ENCODE peak calls at places on chromosomes 1 and 21, in nine cellular contexts. W is ascending aorta; X is SHP77; H is GM12891; Y is AG09309; G is activated gamma-delta T cell; B is activated B cell treated with CpG ODN at 0.5 μM for 24 hours; M is EH; Q is stimulated activated CD8-positive, alpha-beta memory T cell treated with anti-CD3 and anti-CD28 coated beads, Interleukin-4, amount 100 ng/mL, for 4 hours. E is an unnamed sample.
A peak's percentile ranks its signal among the peaks of the same experiment; 100 is the strongest.

GRCh38 chr1:119068427-119068826 is 72.0 kb downstream of the WARS2 start:
- DNase-seq in G (no peak), X (no peak), Q (no peak), W (no peak), Y (no peak), B (no peak), H (no peak), M (peak; percentile 28), E (no peak)

GRCh38 chr1:29651684-29652665 is 415.7 kb downstream of the PTPRU start:
- DNase-seq in Y (no peak), W (no peak), X (no peak), G (no peak), H (no peak), Q (no peak), B (no peak), M (no peak), E (no peak)

GRCh38 chr1:22131875-22132486 is 10.9 kb downstream of the WNT4 start:
- DNase-seq in Y (no peak), M (no peak), G (no peak), W (no peak), H (peak; percentile 94), B (peak; percentile 66), X (peak; percentile 15), Q (peak; percentile 18), E (no peak)

GRCh38 chr1:202247837-202248795 is 54.5 kb downstream of the LGR6 start:
- DNase-seq in Q (no peak), M (no peak), G (no peak), X (no peak), W (no peak), H (no peak), B (no peak), Y (no peak), E (no peak)

GRCh38 chr1:100478816-100479215 is 59.1 kb upstream of the GPR88 start:
- DNase-seq in G (no peak), W (no peak), H (no peak), X (no peak), B (no peak), Y (no peak), Q (no peak), M (no peak), E (no peak)

GRCh38 chr1:64669098-64669675 is 75.7 kb upstream of the RAVER2 start:
- DNase-seq in G (no peak), M (no peak), X (no peak), B (no peak), W (no peak), Q (no peak), H (no peak), Y (no peak), E (peak; percentile 10)

GRCh38 chr1:12052008-12052573 is 11.0 kb upstream of the TNFRSF8 start:
- DNase-seq in H (peak; percentile 70), G (no peak), Y (peak; percentile 48), M (peak; percentile 88), Q (no peak), X (no peak), W (peak; percentile 45), B (peak; percentile 45), E (peak; percentile 83)

GRCh38 chr1:59415876-59416275 is 119.0 kb downstream of the FGGY start:
- DNase-seq in H (no peak), Q (no peak), X (no peak), B (no peak), W (no peak), G (no peak), M (peak; percentile 88), Y (no peak), E (peak; percentile 40)

GRCh38 chr1:165356876-165357275 is 361 bp upstream of the LMX1A start:
- DNase-seq in M (no peak), H (no peak), B (no peak), Q (no peak), X (no peak), G (no peak), Y (no peak), W (no peak), E (no peak)

GRCh38 chr1:86430376-86430775 is 6.4 kb downstream of the CLCA2 start:
- DNase-seq in B (no peak), Y (no peak), G (no peak), W (no peak), X (no peak), M (peak; percentile 16), H (no peak), Q (no peak), E (no peak)

GRCh38 chr21:31198575-31198974 is 145.5 kb downstream of the TIAM1 start:
- DNase-seq in Q (no peak), Y (no peak), B (no peak), M (peak; percentile 39), H (no peak), X (peak; percentile 25), G (no peak), W (no peak), E (peak; percentile 62)

GRCh38 chr1:157025856-157026255 is 19.7 kb downstream of the ARHGEF11 start:
- DNase-seq in Y (peak; percentile 23), H (no peak), W (no peak), X (no peak), B (no peak), M (no peak), G (no peak), Q (no peak), E (peak; percentile 43)

GRCh38 chr1:47893412-47893811 is 103.8 kb downstream of the TRABD2B start:
- DNase-seq in H (no peak), X (no peak), Q (no peak), W (no peak), B (no peak), Y (no peak), M (no peak), G (no peak), E (no peak)

GRCh38 chr1:25569599-25570458 is 26.4 kb downstream of the LDLRAP1 start:
- DNase-seq in H (no peak), M (no peak), B (no peak), Y (no peak), Q (no peak), X (peak; percentile 88), G (no peak), W (no peak), E (no peak)

GRCh38 chr1:26022994-26023393 is 1.4 kb downstream of the EXTL1 start:
- DNase-seq in X (no peak), M (no peak), W (no peak), B (no peak), Y (no peak), G (no peak), Q (no peak), H (no peak), E (no peak)

GRCh38 chr1:37723390-37724078 is 31.2 kb downstream of the CDCA8 start:
- DNase-seq in G (no peak), M (no peak), X (no peak), W (no peak), B (no peak), Y (no peak), Q (no peak), H (no peak), E (no peak)

GRCh38 chr1:109263597-109264378 is 14.4 kb downstream of the CELSR2 start:
- DNase-seq in B (peak; percentile 63), X (peak; percentile 89), W (peak; percentile 34), H (peak; percentile 82), Q (peak; percentile 54), G (peak; percentile 38), M (peak; percentile 85), Y (no peak), E (peak; percentile 79)

GRCh38 chr1:13899856-13900255 is 199.9 kb downstream of the PRDM2 start:
- DNase-seq in B (no peak), M (no peak), G (no peak), X (no peak), W (no peak), Y (peak; percentile 65), Q (no peak), H (no peak), E (no peak)

GRCh38 chr1:196445775-196446174 is 162.5 kb downstream of the KCNT2 start:
- DNase-seq in B (no peak), W (no peak), M (no peak), Q (no peak), G (no peak), X (no peak), Y (no peak), H (no peak), E (no peak)

GRCh38 chr1:66729130-66729922 is 22.9 kb upstream of the DYNLT5 start:
- DNase-seq in B (no peak), Y (no peak), X (no peak), H (no peak), G (no peak), M (peak; percentile 27), W (no peak), Q (no peak), E (no peak)

GRCh38 chr1:201593200-201593828 is 54.4 kb downstream of the NAV1 start:
- DNase-seq in M (peak; percentile 100), X (peak; percentile 27), Y (peak; percentile 99), W (no peak), H (no peak), Q (no peak), G (no peak), B (no peak), E (peak; percentile 97)

GRCh38 chr1:6347641-6348487 is 45.7 kb downstream of the ACOT7 start:
- DNase-seq in B (peak; percentile 45), H (peak; percentile 67), G (no peak), W (no peak), Q (peak; percentile 44), Y (no peak), X (peak; percentile 24), M (peak; percentile 33), E (peak; percentile 19)

GRCh38 chr21:35783686-35784085 is 276.6 kb downstream of the SETD4 start:
- DNase-seq in H (no peak), W (no peak), G (no peak), Y (no peak), B (no peak), Q (no peak), X (no peak), M (no peak), E (no peak)

GRCh38 chr1:31592132-31592531 is 15.8 kb downstream of the TINAGL1 start:
- DNase-seq in G (no peak), Y (no peak), B (no peak), M (no peak), W (no peak), H (no peak), X (no peak), Q (no peak), E (no peak)

GRCh38 chr1:203899869-203900714 is 38.7 kb downstream of the SNRPE start:
- DNase-seq in Y (no peak), X (no peak), G (no peak), M (no peak), W (no peak), B (no peak), H (no peak), Q (no peak), E (no peak)

GRCh38 chr1:179080866-179081695 is 789 bp upstream of the TOR3A start:
- DNase-seq in M (no peak), W (no peak), G (no peak), H (no peak), Y (no peak), B (peak; percentile 61), Q (no peak), X (no peak), E (no peak)

GRCh38 chr1:169484683-169485426 is 889 bp downstream of the SLC19A2 start:
- DNase-seq in G (no peak), M (peak; percentile 66), X (no peak), Q (no peak), H (no peak), W (no peak), Y (no peak), B (no peak), E (peak; percentile 82)

GRCh38 chr1:8013399-8013798 is 12.7 kb downstream of the ERRFI1 start:
- DNase-seq in G (no peak), M (no peak), B (no peak), Y (no peak), Q (no peak), W (no peak), X (no peak), H (no peak), E (no peak)

GRCh38 chr1:53526451-53527101 is 67.4 kb downstream of the DMRTB1 start:
- DNase-seq in Q (no peak), G (no peak), W (no peak), M (peak; percentile 91), B (no peak), Y (peak; percentile 27), H (no peak), X (no peak), E (peak; percentile 88)

GRCh38 chr1:26536081-26536480 is 6.5 kb downstream of the RPS6KA1 start:
- DNase-seq in M (no peak), Y (no peak), Q (no peak), W (no peak), H (no peak), B (no peak), G (no peak), X (no peak), E (no peak)

GRCh38 chr1:76084029-76084627 is 9.6 kb downstream of the ST6GALNAC3 start:
- DNase-seq in M (no peak), W (no peak), B (no peak), Q (no peak), G (no peak), Y (peak; percentile 13), X (no peak), H (no peak), E (no peak)

E was measured in IMR-90.